ENCODE peak calls at places on chromosomes 5 and 9, in nine cellular contexts. A is lower lobe of right lung; R is cardiac muscle cell; Q is endothelial cell of umbilical vein; Y is OCI-LY7; C is uterus; S is GM23248; I is thyroid gland; J is CD8-positive, alpha-beta memory T cell. F is an unnamed sample.

GRCh38 chr5:32193591-32193990 is 19.5 kb upstream of the GOLPH3 start:
- DNase-seq in A (peak), R (peak), Q (peak), Y (no peak), C (peak), S (peak), I (peak), J (no peak), F (no peak)

GRCh38 chr5:2186472-2187015 is 303.8 kb upstream of the IRX4 start:
- DNase-seq in A (no peak), R (no peak), Q (no peak), Y (no peak), C (no peak), S (no peak), I (no peak), J (no peak), F (no peak)

GRCh38 chr5:120605325-120606079 is 141.4 kb downstream of the PRR16 start:
- DNase-seq in A (no peak), R (peak), Q (no peak), Y (no peak), C (no peak), S (peak), I (no peak), J (no peak), F (no peak)

GRCh38 chr5:138654281-138654867 is 79.2 kb upstream of the HSPA9 start:
- DNase-seq in A (no peak), R (peak), Q (peak), Y (no peak), C (no peak), S (peak), I (no peak), J (peak), F (peak)

GRCh38 chr5:141398608-141399007 is 861 bp downstream of the PCDHGB5 start:
- DNase-seq in A (no peak), R (no peak), Q (no peak), Y (no peak), C (no peak), S (no peak), I (no peak), J (no peak), F (no peak)

GRCh38 chr9:36935332-36935731 is 98.7 kb downstream of the PAX5 start:
- DNase-seq in A (no peak), R (no peak), Q (no peak), Y (no peak), C (no peak), S (no peak), I (no peak), J (no peak), F (no peak)

GRCh38 chr5:73998496-73998895 is 372.5 kb downstream of the ARHGEF28 start:
- DNase-seq in A (no peak), R (peak), Q (no peak), Y (no peak), C (no peak), S (peak), I (no peak), J (no peak), F (no peak)

GRCh38 chr9:124707667-124708066 is 63.4 kb downstream of the NR6A1 start:
- DNase-seq in A (no peak), R (no peak), Q (no peak), Y (no peak), C (no peak), S (no peak), I (no peak), J (no peak), F (no peak)

GRCh38 chr5:105619725-105620124 is 2051.0 kb downstream of the EFNA5 start:
- DNase-seq in A (no peak), R (no peak), Q (no peak), Y (no peak), C (no peak), S (no peak), I (no peak), J (no peak), F (no peak)

GRCh38 chr5:148384389-148384756 is 615 bp downstream of the FBXO38 start:
- DNase-seq in A (no peak), R (no peak), Q (no peak), Y (no peak), C (peak), S (peak), I (no peak), J (no peak), F (no peak)

GRCh38 chr5:171428168-171428658 is 8.8 kb downstream of the FGF18 start:
- DNase-seq in A (peak), R (no peak), Q (no peak), Y (no peak), C (no peak), S (no peak), I (no peak), J (no peak), F (no peak)

DNA sequence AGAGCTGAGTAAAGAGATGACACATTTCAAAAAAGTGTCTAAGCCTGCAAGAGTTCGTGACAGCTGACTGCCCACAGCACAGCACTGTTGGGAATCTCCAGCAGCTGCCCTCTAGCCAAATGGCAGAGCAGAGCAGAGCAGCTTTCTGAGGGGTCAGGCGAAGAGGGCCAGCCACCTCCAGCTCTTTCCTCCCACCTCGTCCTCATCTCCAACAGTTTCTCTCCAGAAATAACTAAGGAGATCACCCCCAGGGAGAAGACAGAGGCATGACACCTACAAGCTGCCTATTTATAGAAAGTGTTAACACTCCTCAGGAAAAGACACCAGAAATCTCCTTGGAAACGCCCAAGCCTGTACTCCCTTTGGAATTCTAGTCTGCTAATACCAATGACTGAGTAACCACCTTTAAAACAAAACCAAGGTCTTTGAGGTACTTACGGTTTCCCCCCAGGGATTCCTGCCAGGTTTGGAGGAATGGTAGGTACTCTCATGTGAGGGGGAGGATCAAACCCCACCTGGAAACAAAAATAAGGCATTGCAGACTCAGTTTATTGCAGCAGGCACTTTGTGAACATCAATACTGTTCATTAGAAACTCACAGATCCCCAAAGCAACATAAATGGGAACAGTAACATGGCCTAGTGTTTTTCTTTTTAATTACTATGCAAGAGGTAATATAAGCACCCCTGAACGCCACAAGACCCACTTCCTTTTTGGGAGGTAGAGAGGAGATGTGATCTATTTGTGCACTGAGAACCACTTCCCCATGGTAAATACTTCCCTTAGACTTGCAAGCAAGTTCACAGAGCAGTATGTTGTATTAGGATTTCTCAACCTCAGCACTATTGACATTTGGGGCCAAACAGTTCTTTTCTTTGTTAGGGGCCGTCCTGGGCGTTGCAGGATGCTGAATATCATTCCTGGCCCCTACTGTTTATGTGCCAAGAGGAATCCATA is 79.3 kb downstream of the TLE1 start:
- DNase-seq in A (no peak), R (peak), Q (no peak), Y (no peak), C (no peak), S (peak), I (peak), J (no peak), F (peak)
- H3K27ac ChIP-seq in A (no peak), R (no peak), Q (no peak), Y (no peak), C (peak), S (peak), I (peak), J (no peak), F (peak)

DNA sequence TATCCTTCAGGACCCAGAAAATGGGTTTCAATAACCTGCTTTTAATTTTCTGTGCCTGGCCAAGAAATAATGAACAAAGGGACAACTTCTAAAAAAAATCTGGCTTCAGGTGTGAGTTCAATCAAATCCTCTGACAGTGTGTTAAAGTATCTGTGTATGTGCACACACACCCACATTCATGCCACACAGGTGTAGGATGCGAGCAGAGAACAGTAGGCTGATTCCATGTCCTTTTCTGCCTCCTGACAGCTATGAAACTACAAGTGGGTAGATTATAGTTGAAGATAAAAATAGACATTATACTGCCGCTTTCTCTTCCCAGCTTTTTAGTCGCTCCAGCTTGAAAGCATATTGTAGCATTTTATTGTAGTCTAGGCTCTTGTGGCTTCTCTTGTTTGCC is 273.2 kb downstream of the ELAVL2 start:
- DNase-seq in A (no peak), R (no peak), Q (no peak), Y (no peak), C (no peak), S (no peak), I (no peak), J (no peak), F (no peak)
- H3K27ac ChIP-seq in A (no peak), R (no peak), Q (no peak), Y (no peak), C (no peak), S (no peak), I (no peak), J (no peak), F (peak)

GRCh38 chr9:134375430-134376385 is 49.5 kb downstream of the RXRA start:
- DNase-seq in A (no peak), R (peak), Q (peak), Y (no peak), C (no peak), S (peak), I (peak), J (no peak), F (no peak)

GRCh38 chr9:134373269-134373668 is 47.0 kb downstream of the RXRA start:
- DNase-seq in A (no peak), R (no peak), Q (no peak), Y (no peak), C (no peak), S (no peak), I (no peak), J (no peak), F (no peak)

GRCh38 chr9:134375011-134375390 is 48.7 kb downstream of the RXRA start:
- DNase-seq in A (peak), R (peak), Q (no peak), Y (no peak), C (peak), S (peak), I (peak), J (no peak), F (peak)

GRCh38 chr9:134373953-134374300 is 47.7 kb downstream of the RXRA start:
- DNase-seq in A (no peak), R (no peak), Q (no peak), Y (no peak), C (no peak), S (no peak), I (no peak), J (no peak), F (no peak)

DNA sequence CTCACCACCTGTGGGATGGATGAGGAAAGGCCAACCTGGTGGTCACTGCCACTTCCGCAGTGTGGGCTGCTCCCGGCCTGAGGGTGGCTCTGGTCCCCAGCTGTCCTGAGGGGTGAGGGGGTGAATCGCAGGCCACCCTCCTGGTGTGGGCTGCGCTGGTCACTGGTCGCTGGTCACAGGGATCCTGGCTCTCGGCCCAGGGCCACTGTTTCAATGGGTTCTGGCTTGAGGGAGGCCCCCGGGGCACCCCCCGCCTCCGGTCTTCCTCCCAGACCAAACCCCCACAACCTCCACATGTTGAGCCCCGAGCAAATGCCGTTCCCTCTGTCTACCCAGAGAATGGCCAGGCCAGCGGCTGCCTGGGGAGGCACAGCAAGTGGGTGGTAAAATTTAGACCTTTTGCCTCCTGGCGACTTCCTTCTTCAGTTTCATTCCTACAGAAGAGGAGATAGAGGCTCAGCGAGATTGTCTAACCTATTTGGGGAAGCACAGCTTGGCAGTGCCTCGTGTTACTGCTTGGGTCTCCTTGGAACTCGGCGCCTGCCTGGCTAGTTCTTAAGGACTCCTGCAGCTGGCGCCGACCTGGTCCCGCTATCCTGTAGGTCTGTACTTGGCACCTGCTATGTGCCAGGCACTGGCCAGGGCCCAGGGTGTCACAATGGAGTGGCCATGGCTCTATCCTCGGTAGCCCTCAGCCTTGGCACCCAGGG is 48.2 kb downstream of the RXRA start:
- DNase-seq in A (peak), R (no peak), Q (no peak), Y (no peak), C (no peak), S (no peak), I (peak), J (no peak), F (no peak)
- H3K27ac ChIP-seq in A (peak), R (peak), Q (no peak), Y (no peak), C (peak), S (no peak), I (no peak), J (no peak), F (peak)

GRCh38 chr9:94757158-94757557 is 30.7 kb downstream of the AOPEP start:
- DNase-seq in A (no peak), R (peak), Q (no peak), Y (no peak), C (no peak), S (peak), I (peak), J (no peak), F (no peak)

GRCh38 chr9:94759937-94760336 is 33.4 kb downstream of the AOPEP start:
- DNase-seq in A (no peak), R (no peak), Q (no peak), Y (no peak), C (no peak), S (no peak), I (no peak), J (no peak), F (no peak)

GRCh38 chr9:94760646-94761045 is 34.1 kb downstream of the AOPEP start:
- DNase-seq in A (no peak), R (no peak), Q (no peak), Y (no peak), C (no peak), S (no peak), I (no peak), J (no peak), F (no peak)

GRCh38 chr9:94758844-94759243 is 32.3 kb downstream of the AOPEP start:
- DNase-seq in A (no peak), R (no peak), Q (no peak), Y (no peak), C (no peak), S (no peak), I (no peak), J (no peak), F (no peak)

GRCh38 chr9:94758031-94758430 is 31.5 kb downstream of the AOPEP start:
- DNase-seq in A (no peak), R (no peak), Q (no peak), Y (no peak), C (no peak), S (no peak), I (peak), J (no peak), F (no peak)
- H3K27ac ChIP-seq in A (no peak), R (peak), Q (no peak), Y (no peak), C (no peak), S (no peak), I (peak), J (no peak), F (peak)

F was measured in caudate nucleus.